ENCODE peak calls at places on chromosome 13, in eight cellular contexts. One of them, this sample, is unnamed.

GRCh38 chr13:27006519-27007161 is 165.0 kb downstream of the USP12 start:
- DNase-seq in heart right ventricle: no peak
- DNase-seq in dermis microvascular lymphatic vessel endothelial cell: no peak
- DNase-seq in amniotic epithelial cell: peak; percentile 33
- DNase-seq in nucleus accumbens: peak; percentile 57
- DNase-seq in Caki2: no peak
- DNase-seq in stimulated activated CD4-positive, alpha-beta T cell treated with anti-CD3 and anti-CD28 coated beads, Interleukin-2, amount 100 ng/mL, for 48 hours: no peak
- DNase-seq in GM12878: no peak
- DNase-seq in this sample: no peak

GRCh38 chr13:109211616-109212015 is 574.8 kb downstream of the IRS2 start:
- DNase-seq in heart right ventricle: no peak
- DNase-seq in dermis microvascular lymphatic vessel endothelial cell: no peak
- DNase-seq in amniotic epithelial cell: no peak
- DNase-seq in nucleus accumbens: no peak
- DNase-seq in Caki2: no peak
- DNase-seq in stimulated activated CD4-positive, alpha-beta T cell treated with anti-CD3 and anti-CD28 coated beads, Interleukin-2, amount 100 ng/mL, for 48 hours: no peak
- DNase-seq in GM12878: no peak
- DNase-seq in this sample: no peak

GRCh38 chr13:89496478-89496877 is 1825.3 kb downstream of the SLITRK5 start:
- DNase-seq in heart right ventricle: no peak
- DNase-seq in dermis microvascular lymphatic vessel endothelial cell: no peak
- DNase-seq in amniotic epithelial cell: peak; percentile 74
- DNase-seq in nucleus accumbens: no peak
- DNase-seq in Caki2: no peak
- DNase-seq in stimulated activated CD4-positive, alpha-beta T cell treated with anti-CD3 and anti-CD28 coated beads, Interleukin-2, amount 100 ng/mL, for 48 hours: no peak
- DNase-seq in GM12878: no peak
- DNase-seq in this sample: no peak

GRCh38 chr13:44818016-44818415 is 171.3 kb downstream of the NUFIP1 start:
- DNase-seq in heart right ventricle: no peak
- DNase-seq in dermis microvascular lymphatic vessel endothelial cell: no peak
- DNase-seq in amniotic epithelial cell: no peak
- DNase-seq in nucleus accumbens: no peak
- DNase-seq in Caki2: peak; percentile 4
- DNase-seq in stimulated activated CD4-positive, alpha-beta T cell treated with anti-CD3 and anti-CD28 coated beads, Interleukin-2, amount 100 ng/mL, for 48 hours: no peak
- DNase-seq in GM12878: no peak
- DNase-seq in this sample: no peak

GRCh38 chr13:80337706-80338105 is 3.2 kb downstream of the SPRY2 start:
- DNase-seq in heart right ventricle: no peak
- DNase-seq in dermis microvascular lymphatic vessel endothelial cell: peak; percentile 25
- DNase-seq in amniotic epithelial cell: peak; percentile 36
- DNase-seq in nucleus accumbens: no peak
- DNase-seq in Caki2: no peak
- DNase-seq in stimulated activated CD4-positive, alpha-beta T cell treated with anti-CD3 and anti-CD28 coated beads, Interleukin-2, amount 100 ng/mL, for 48 hours: no peak
- DNase-seq in GM12878: no peak
- DNase-seq in this sample: no peak

GRCh38 chr13:18948664-18949488 is 232.7 kb downstream of the TUBA3C start:
- DNase-seq in heart right ventricle: no peak
- DNase-seq in dermis microvascular lymphatic vessel endothelial cell: no peak
- DNase-seq in amniotic epithelial cell: no peak
- DNase-seq in nucleus accumbens: no peak
- DNase-seq in Caki2: no peak
- DNase-seq in stimulated activated CD4-positive, alpha-beta T cell treated with anti-CD3 and anti-CD28 coated beads, Interleukin-2, amount 100 ng/mL, for 48 hours: no peak
- DNase-seq in GM12878: no peak
- DNase-seq in this sample: no peak

GRCh38 chr13:25214371-25215252 is 42.5 kb upstream of the AMER2 start:
- DNase-seq in heart right ventricle: peak; percentile 15
- DNase-seq in dermis microvascular lymphatic vessel endothelial cell: peak; percentile 41
- DNase-seq in amniotic epithelial cell: peak; percentile 45
- DNase-seq in nucleus accumbens: no peak
- DNase-seq in Caki2: peak; percentile 93
- DNase-seq in stimulated activated CD4-positive, alpha-beta T cell treated with anti-CD3 and anti-CD28 coated beads, Interleukin-2, amount 100 ng/mL, for 48 hours: no peak
- DNase-seq in GM12878: no peak
- DNase-seq in this sample: no peak

GRCh38 chr13:30711837-30712236 is 23.5 kb upstream of the ALOX5AP start:
- DNase-seq in heart right ventricle: no peak
- DNase-seq in dermis microvascular lymphatic vessel endothelial cell: no peak
- DNase-seq in amniotic epithelial cell: no peak
- DNase-seq in nucleus accumbens: no peak
- DNase-seq in Caki2: no peak
- DNase-seq in stimulated activated CD4-positive, alpha-beta T cell treated with anti-CD3 and anti-CD28 coated beads, Interleukin-2, amount 100 ng/mL, for 48 hours: no peak
- DNase-seq in GM12878: no peak
- DNase-seq in this sample: no peak

GRCh38 chr13:57698851-57699250 is 67.3 kb downstream of the PCDH17 start:
- DNase-seq in heart right ventricle: no peak
- DNase-seq in dermis microvascular lymphatic vessel endothelial cell: no peak
- DNase-seq in amniotic epithelial cell: no peak
- DNase-seq in nucleus accumbens: no peak
- DNase-seq in Caki2: no peak
- DNase-seq in stimulated activated CD4-positive, alpha-beta T cell treated with anti-CD3 and anti-CD28 coated beads, Interleukin-2, amount 100 ng/mL, for 48 hours: no peak
- DNase-seq in GM12878: no peak
- DNase-seq in this sample: no peak

GRCh38 chr13:97116754-97117153 is 105.4 kb upstream of the MBNL2 start:
- DNase-seq in heart right ventricle: peak; percentile 31
- DNase-seq in dermis microvascular lymphatic vessel endothelial cell: peak; percentile 76
- DNase-seq in amniotic epithelial cell: peak; percentile 66
- DNase-seq in nucleus accumbens: no peak
- DNase-seq in Caki2: no peak
- DNase-seq in stimulated activated CD4-positive, alpha-beta T cell treated with anti-CD3 and anti-CD28 coated beads, Interleukin-2, amount 100 ng/mL, for 48 hours: no peak
- DNase-seq in GM12878: no peak
- DNase-seq in this sample: no peak

GRCh38 chr13:75369986-75370385 is 112.0 kb downstream of the TBC1D4 start:
- DNase-seq in heart right ventricle: no peak
- DNase-seq in dermis microvascular lymphatic vessel endothelial cell: no peak
- DNase-seq in amniotic epithelial cell: peak; percentile 89
- DNase-seq in nucleus accumbens: no peak
- DNase-seq in Caki2: no peak
- DNase-seq in stimulated activated CD4-positive, alpha-beta T cell treated with anti-CD3 and anti-CD28 coated beads, Interleukin-2, amount 100 ng/mL, for 48 hours: no peak
- DNase-seq in GM12878: no peak
- DNase-seq in this sample: no peak

GRCh38 chr13:93559718-93560117 is 333.1 kb downstream of the GPC6 start:
- DNase-seq in heart right ventricle: no peak
- DNase-seq in dermis microvascular lymphatic vessel endothelial cell: no peak
- DNase-seq in amniotic epithelial cell: peak; percentile 85
- DNase-seq in nucleus accumbens: no peak
- DNase-seq in Caki2: peak; percentile 88
- DNase-seq in stimulated activated CD4-positive, alpha-beta T cell treated with anti-CD3 and anti-CD28 coated beads, Interleukin-2, amount 100 ng/mL, for 48 hours: no peak
- DNase-seq in GM12878: no peak
- DNase-seq in this sample: no peak

GRCh38 chr13:40582531-40582930 is 83.9 kb downstream of the FOXO1 start:
- DNase-seq in heart right ventricle: no peak
- DNase-seq in dermis microvascular lymphatic vessel endothelial cell: no peak
- DNase-seq in amniotic epithelial cell: no peak
- DNase-seq in nucleus accumbens: no peak
- DNase-seq in Caki2: no peak
- DNase-seq in stimulated activated CD4-positive, alpha-beta T cell treated with anti-CD3 and anti-CD28 coated beads, Interleukin-2, amount 100 ng/mL, for 48 hours: no peak
- DNase-seq in GM12878: no peak
- DNase-seq in this sample: no peak

GRCh38 chr13:26255717-26256277 is 1.9 kb downstream of the CDK8 start:
- DNase-seq in heart right ventricle: no peak
- DNase-seq in dermis microvascular lymphatic vessel endothelial cell: peak; percentile 5
- DNase-seq in amniotic epithelial cell: no peak
- DNase-seq in nucleus accumbens: no peak
- DNase-seq in Caki2: no peak
- DNase-seq in stimulated activated CD4-positive, alpha-beta T cell treated with anti-CD3 and anti-CD28 coated beads, Interleukin-2, amount 100 ng/mL, for 48 hours: no peak
- DNase-seq in GM12878: no peak
- DNase-seq in this sample: no peak

GRCh38 chr13:24134772-24135171 is 25.7 kb upstream of the SPATA13 start:
- DNase-seq in heart right ventricle: no peak
- DNase-seq in dermis microvascular lymphatic vessel endothelial cell: no peak
- DNase-seq in amniotic epithelial cell: no peak
- DNase-seq in nucleus accumbens: no peak
- DNase-seq in Caki2: no peak
- DNase-seq in stimulated activated CD4-positive, alpha-beta T cell treated with anti-CD3 and anti-CD28 coated beads, Interleukin-2, amount 100 ng/mL, for 48 hours: no peak
- DNase-seq in GM12878: no peak
- DNase-seq in this sample: no peak

GRCh38 chr13:52419080-52419479 is 13.1 kb upstream of the THSD1 start:
- DNase-seq in heart right ventricle: no peak
- DNase-seq in dermis microvascular lymphatic vessel endothelial cell: no peak
- DNase-seq in amniotic epithelial cell: no peak
- DNase-seq in nucleus accumbens: no peak
- DNase-seq in Caki2: no peak
- DNase-seq in stimulated activated CD4-positive, alpha-beta T cell treated with anti-CD3 and anti-CD28 coated beads, Interleukin-2, amount 100 ng/mL, for 48 hours: no peak
- DNase-seq in GM12878: no peak
- DNase-seq in this sample: no peak

GRCh38 chr13:98345103-98345899 is 168.2 kb upstream of the RNF113B start:
- DNase-seq in heart right ventricle: no peak
- DNase-seq in dermis microvascular lymphatic vessel endothelial cell: no peak
- DNase-seq in amniotic epithelial cell: peak; percentile 44
- DNase-seq in nucleus accumbens: no peak
- DNase-seq in Caki2: no peak
- DNase-seq in stimulated activated CD4-positive, alpha-beta T cell treated with anti-CD3 and anti-CD28 coated beads, Interleukin-2, amount 100 ng/mL, for 48 hours: no peak
- DNase-seq in GM12878: no peak
- DNase-seq in this sample: no peak

GRCh38 chr13:18235172-18235571 is 946.5 kb downstream of the TUBA3C start:
- DNase-seq in heart right ventricle: no peak
- DNase-seq in dermis microvascular lymphatic vessel endothelial cell: no peak
- DNase-seq in amniotic epithelial cell: no peak
- DNase-seq in nucleus accumbens: no peak
- DNase-seq in Caki2: no peak
- DNase-seq in stimulated activated CD4-positive, alpha-beta T cell treated with anti-CD3 and anti-CD28 coated beads, Interleukin-2, amount 100 ng/mL, for 48 hours: no peak
- DNase-seq in GM12878: no peak
- DNase-seq in this sample: no peak

GRCh38 chr13:42814868-42815267 is 33.5 kb downstream of the FAM216B start:
- DNase-seq in heart right ventricle: no peak
- DNase-seq in dermis microvascular lymphatic vessel endothelial cell: no peak
- DNase-seq in amniotic epithelial cell: peak; percentile 86
- DNase-seq in nucleus accumbens: no peak
- DNase-seq in Caki2: no peak
- DNase-seq in stimulated activated CD4-positive, alpha-beta T cell treated with anti-CD3 and anti-CD28 coated beads, Interleukin-2, amount 100 ng/mL, for 48 hours: no peak
- DNase-seq in GM12878: no peak
- DNase-seq in this sample: no peak

GRCh38 chr13:23755040-23755439 is 134.2 kb downstream of the MIPEP start:
- DNase-seq in heart right ventricle: no peak
- DNase-seq in dermis microvascular lymphatic vessel endothelial cell: peak; percentile 31
- DNase-seq in amniotic epithelial cell: no peak
- DNase-seq in nucleus accumbens: no peak
- DNase-seq in Caki2: no peak
- DNase-seq in stimulated activated CD4-positive, alpha-beta T cell treated with anti-CD3 and anti-CD28 coated beads, Interleukin-2, amount 100 ng/mL, for 48 hours: no peak
- DNase-seq in GM12878: no peak
- DNase-seq in this sample: no peak

GRCh38 chr13:51922771-51923480 is 61.2 kb downstream of the CCDC70 start:
- DNase-seq in heart right ventricle: no peak
- DNase-seq in dermis microvascular lymphatic vessel endothelial cell: no peak
- DNase-seq in amniotic epithelial cell: no peak
- DNase-seq in nucleus accumbens: no peak
- DNase-seq in Caki2: no peak
- DNase-seq in stimulated activated CD4-positive, alpha-beta T cell treated with anti-CD3 and anti-CD28 coated beads, Interleukin-2, amount 100 ng/mL, for 48 hours: no peak
- DNase-seq in GM12878: no peak
- DNase-seq in this sample: no peak

GRCh38 chr13:25803626-25804025 is 248.2 kb downstream of the SHISA2 start:
- DNase-seq in heart right ventricle: no peak
- DNase-seq in dermis microvascular lymphatic vessel endothelial cell: no peak
- DNase-seq in amniotic epithelial cell: no peak
- DNase-seq in nucleus accumbens: no peak
- DNase-seq in Caki2: no peak
- DNase-seq in stimulated activated CD4-positive, alpha-beta T cell treated with anti-CD3 and anti-CD28 coated beads, Interleukin-2, amount 100 ng/mL, for 48 hours: no peak
- DNase-seq in GM12878: no peak
- DNase-seq in this sample: no peak

GRCh38 chr13:93776936-93777335 is 550.3 kb downstream of the GPC6 start:
- DNase-seq in heart right ventricle: no peak
- DNase-seq in dermis microvascular lymphatic vessel endothelial cell: no peak
- DNase-seq in amniotic epithelial cell: peak; percentile 65
- DNase-seq in nucleus accumbens: no peak
- DNase-seq in Caki2: no peak
- DNase-seq in stimulated activated CD4-positive, alpha-beta T cell treated with anti-CD3 and anti-CD28 coated beads, Interleukin-2, amount 100 ng/mL, for 48 hours: no peak
- DNase-seq in GM12878: no peak
- DNase-seq in this sample: no peak

GRCh38 chr13:91323349-91323748 is 24.1 kb upstream of the MIR17HG start:
- DNase-seq in heart right ventricle: no peak
- DNase-seq in dermis microvascular lymphatic vessel endothelial cell: no peak
- DNase-seq in amniotic epithelial cell: no peak
- DNase-seq in nucleus accumbens: no peak
- DNase-seq in Caki2: no peak
- DNase-seq in stimulated activated CD4-positive, alpha-beta T cell treated with anti-CD3 and anti-CD28 coated beads, Interleukin-2, amount 100 ng/mL, for 48 hours: no peak
- DNase-seq in GM12878: no peak
- DNase-seq in this sample: no peak

GRCh38 chr13:110014719-110015118 is 228.3 kb upstream of the IRS2 start:
- DNase-seq in heart right ventricle: no peak
- DNase-seq in dermis microvascular lymphatic vessel endothelial cell: no peak
- DNase-seq in amniotic epithelial cell: no peak
- DNase-seq in nucleus accumbens: no peak
- DNase-seq in Caki2: no peak
- DNase-seq in stimulated activated CD4-positive, alpha-beta T cell treated with anti-CD3 and anti-CD28 coated beads, Interleukin-2, amount 100 ng/mL, for 48 hours: no peak
- DNase-seq in GM12878: no peak
- DNase-seq in this sample: no peak

GRCh38 chr13:64417609-64418008 is 2812.5 kb downstream of the PCDH9 start:
- DNase-seq in heart right ventricle: no peak
- DNase-seq in dermis microvascular lymphatic vessel endothelial cell: no peak
- DNase-seq in amniotic epithelial cell: no peak
- DNase-seq in nucleus accumbens: no peak
- DNase-seq in Caki2: no peak
- DNase-seq in stimulated activated CD4-positive, alpha-beta T cell treated with anti-CD3 and anti-CD28 coated beads, Interleukin-2, amount 100 ng/mL, for 48 hours: no peak
- DNase-seq in GM12878: no peak
- DNase-seq in this sample: no peak

GRCh38 chr13:113835461-113836274 is 28.2 kb downstream of the GAS6 start:
- DNase-seq in heart right ventricle: no peak
- DNase-seq in dermis microvascular lymphatic vessel endothelial cell: no peak
- DNase-seq in amniotic epithelial cell: peak; percentile 73
- DNase-seq in nucleus accumbens: no peak
- DNase-seq in Caki2: no peak
- DNase-seq in stimulated activated CD4-positive, alpha-beta T cell treated with anti-CD3 and anti-CD28 coated beads, Interleukin-2, amount 100 ng/mL, for 48 hours: no peak
- DNase-seq in GM12878: no peak
- DNase-seq in this sample: no peak

This sample was measured in CD4-positive, CD25-positive, alpha-beta regulatory T cell.